ENCODE peak calls at places on chromosome 16, in four cellular contexts. P, J, I and U are unnamed samples.
A peak's percentile ranks its signal among the peaks of the same experiment; 100 is the strongest.

GRCh38 chr16:84508502-84508901 is 4.0 kb upstream of the MEAK7 start:
- DNase-seq in P (no peak), J (no peak), I (no peak), U (no peak)

GRCh38 chr16:46746821-46747776 is 1.0 kb downstream of the MYLK3 start:
- DNase-seq in P (no peak), J (no peak), I (peak; percentile 74), U (no peak)

GRCh38 chr16:3734084-3734757 is 16.9 kb upstream of the TRAP1 start:
- DNase-seq in I (peak; percentile 72), J (no peak), P (no peak), U (no peak)

GRCh38 chr16:64130140-64130539 is 991.7 kb downstream of the CDH11 start:
- DNase-seq in P (no peak), J (no peak), I (no peak), U (no peak)

GRCh38 chr16:27404163-27404823 is 2.3 kb downstream of the IL21R start:
- DNase-seq in J (no peak), I (no peak), P (no peak), U (no peak)

GRCh38 chr16:5615868-5616642 is 518.5 kb upstream of the EEF2KMT start:
- DNase-seq in I (no peak), P (peak; percentile 8), J (peak; percentile 70), U (peak; percentile 51)

GRCh38 chr16:50591800-50592771 is 43.9 kb downstream of the NKD1 start:
- DNase-seq in I (peak; percentile 84), P (peak; percentile 92), J (peak; percentile 86), U (peak; percentile 71)

GRCh38 chr16:2663553-2664521 is 18.5 kb upstream of the KCTD5 start:
- DNase-seq in J (no peak), P (no peak), I (no peak), U (no peak)

GRCh38 chr16:58588406-58588805 is 41.2 kb downstream of the CNOT1 start:
- DNase-seq in P (no peak), J (no peak), I (no peak), U (no peak)

GRCh38 chr16:72723781-72724180 is 324.1 kb downstream of the ZFHX3 start:
- DNase-seq in J (no peak), P (no peak), I (no peak), U (no peak)

GRCh38 chr16:89862732-89863131 is 10.7 kb upstream of the TCF25 start:
- DNase-seq in J (no peak), I (no peak), P (no peak), U (no peak)

GRCh38 chr16:714558-715447 is at the start of gene METRN:
- DNase-seq in I (peak; percentile 96), P (peak; percentile 78), J (peak; percentile 93), U (peak; percentile 76)

GRCh38 chr16:85746431-85747227 is 4.3 kb downstream of the C16orf74 start:
- DNase-seq in I (no peak), P (no peak), J (no peak), U (no peak)

GRCh38 chr16:53502331-53503269 is at the start of gene AKTIP:
- DNase-seq in J (peak; percentile 73), P (no peak), I (no peak), U (no peak)

GRCh38 chr16:66858740-66859396 is 14.7 kb downstream of the CA7 start:
- DNase-seq in I (peak; percentile 76), P (no peak), J (no peak), U (no peak)

GRCh38 chr16:16073884-16074781 is 124.7 kb downstream of the ABCC1 start:
- DNase-seq in I (no peak), P (no peak), J (no peak), U (no peak)

GRCh38 chr16:57134982-57135381 is 42.6 kb downstream of the CPNE2 start:
- DNase-seq in I (no peak), J (no peak), P (no peak), U (no peak)

GRCh38 chr16:56695246-56695645 is 13.0 kb downstream of the MT1X start:
- DNase-seq in I (no peak), P (no peak), J (no peak), U (no peak)

GRCh38 chr16:2364638-2365210 is 24.2 kb upstream of the ABCA3 start:
- DNase-seq in P (no peak), I (no peak), J (no peak), U (no peak)

GRCh38 chr16:75219838-75220237 is 1.1 kb downstream of the CTRB1 start:
- DNase-seq in I (no peak), J (no peak), P (no peak), U (no peak)

GRCh38 chr16:19348578-19349315 is 63.2 kb downstream of the CLEC19A start:
- DNase-seq in J (peak; percentile 19), I (no peak), P (no peak), U (peak; percentile 1)